ENCODE peak calls at places on chromosomes 7 and 10, in seven cellular contexts. One of them, this sample, is unnamed.

GRCh38 chr7:116045532-116045931 is 15.0 kb upstream of the TFEC start:
- DNase-seq in mesothelial cell of epicardium: no peak
- DNase-seq in fibroblast of lung: no peak
- DNase-seq in astrocyte of the spinal cord: no peak
- DNase-seq in kidney epithelial cell: no peak
- DNase-seq in PC-3: no peak
- DNase-seq in fibroblast of mammary gland: no peak
- DNase-seq in this sample: no peak

GRCh38 chr10:122344741-122345258 is 29.7 kb upstream of the PLEKHA1 start:
- DNase-seq in mesothelial cell of epicardium: no peak
- DNase-seq in PC-3: peak; percentile 20
- DNase-seq in astrocyte of the spinal cord: peak; percentile 47
- DNase-seq in fibroblast of mammary gland: peak; percentile 83
- DNase-seq in kidney epithelial cell: no peak
- DNase-seq in fibroblast of lung: peak; percentile 72
- DNase-seq in this sample: peak; percentile 65

GRCh38 chr10:29304259-29305030 is 15.6 kb downstream of the LYZL1 start:
- DNase-seq in fibroblast of lung: peak; percentile 80
- DNase-seq in astrocyte of the spinal cord: peak; percentile 73
- DNase-seq in mesothelial cell of epicardium: peak; percentile 70
- DNase-seq in fibroblast of mammary gland: peak; percentile 73
- DNase-seq in PC-3: peak; percentile 74
- DNase-seq in kidney epithelial cell: peak; percentile 23
- DNase-seq in this sample: peak; percentile 82

GRCh38 chr7:43037531-43037930 is 74.9 kb upstream of the HECW1 start:
- DNase-seq in mesothelial cell of epicardium: no peak
- DNase-seq in fibroblast of mammary gland: no peak
- DNase-seq in kidney epithelial cell: no peak
- DNase-seq in astrocyte of the spinal cord: no peak
- DNase-seq in PC-3: no peak
- DNase-seq in fibroblast of lung: no peak
- DNase-seq in this sample: peak; percentile 63

GRCh38 chr10:38143587-38143986 is 49.5 kb downstream of the ZNF37A start:
- DNase-seq in fibroblast of mammary gland: peak; percentile 6
- DNase-seq in fibroblast of lung: no peak
- DNase-seq in mesothelial cell of epicardium: no peak
- DNase-seq in astrocyte of the spinal cord: no peak
- DNase-seq in kidney epithelial cell: no peak
- DNase-seq in PC-3: no peak
- DNase-seq in this sample: no peak

GRCh38 chr10:13167568-13167967 is 6.2 kb downstream of the MCM10 start:
- DNase-seq in mesothelial cell of epicardium: no peak
- DNase-seq in fibroblast of lung: no peak
- DNase-seq in PC-3: no peak
- DNase-seq in astrocyte of the spinal cord: no peak
- DNase-seq in fibroblast of mammary gland: no peak
- DNase-seq in kidney epithelial cell: no peak
- DNase-seq in this sample: no peak

GRCh38 chr7:7681191-7681935 is 37.0 kb downstream of the RPA3 start:
- DNase-seq in fibroblast of mammary gland: peak; percentile 79
- DNase-seq in mesothelial cell of epicardium: no peak
- DNase-seq in kidney epithelial cell: peak; percentile 26
- DNase-seq in astrocyte of the spinal cord: peak; percentile 82
- DNase-seq in fibroblast of lung: peak; percentile 82
- DNase-seq in PC-3: peak; percentile 80
- DNase-seq in this sample: peak; percentile 47

GRCh38 chr7:116571552-116571951 is 46.7 kb downstream of the CAV1 start:
- DNase-seq in astrocyte of the spinal cord: no peak
- DNase-seq in PC-3: peak; percentile 50
- DNase-seq in fibroblast of lung: peak; percentile 46
- DNase-seq in mesothelial cell of epicardium: no peak
- DNase-seq in fibroblast of mammary gland: peak; percentile 71
- DNase-seq in kidney epithelial cell: no peak
- DNase-seq in this sample: no peak

GRCh38 chr7:2120841-2121830 is 111.6 kb downstream of the MAD1L1 start:
- DNase-seq in kidney epithelial cell: no peak
- DNase-seq in fibroblast of mammary gland: no peak
- DNase-seq in astrocyte of the spinal cord: no peak
- DNase-seq in PC-3: no peak
- DNase-seq in mesothelial cell of epicardium: no peak
- DNase-seq in fibroblast of lung: peak; percentile 15
- DNase-seq in this sample: no peak

GRCh38 chr10:62610649-62611229 is 193.8 kb upstream of the ADO start:
- DNase-seq in astrocyte of the spinal cord: peak; percentile 45
- DNase-seq in kidney epithelial cell: no peak
- DNase-seq in mesothelial cell of epicardium: peak; percentile 59
- DNase-seq in fibroblast of mammary gland: peak; percentile 57
- DNase-seq in fibroblast of lung: peak; percentile 58
- DNase-seq in PC-3: peak; percentile 99
- DNase-seq in this sample: peak; percentile 66

GRCh38 chr10:124001391-124002260 is 91.8 kb downstream of the CHST15 start:
- DNase-seq in PC-3: no peak
- DNase-seq in fibroblast of mammary gland: no peak
- DNase-seq in kidney epithelial cell: no peak
- DNase-seq in astrocyte of the spinal cord: no peak
- DNase-seq in fibroblast of lung: no peak
- DNase-seq in mesothelial cell of epicardium: peak; percentile 31
- DNase-seq in this sample: no peak

GRCh38 chr7:2670720-2671391 is 17.1 kb upstream of the AMZ1 start:
- DNase-seq in astrocyte of the spinal cord: peak; percentile 32
- DNase-seq in fibroblast of lung: peak; percentile 53
- DNase-seq in kidney epithelial cell: no peak
- DNase-seq in mesothelial cell of epicardium: peak; percentile 75
- DNase-seq in fibroblast of mammary gland: peak; percentile 44
- DNase-seq in PC-3: peak; percentile 69
- DNase-seq in this sample: peak; percentile 77

GRCh38 chr10:116753759-116754158 is 11.4 kb upstream of the HSPA12A start:
- DNase-seq in fibroblast of lung: no peak
- DNase-seq in mesothelial cell of epicardium: no peak
- DNase-seq in kidney epithelial cell: no peak
- DNase-seq in astrocyte of the spinal cord: no peak
- DNase-seq in fibroblast of mammary gland: peak; percentile 75
- DNase-seq in PC-3: peak; percentile 34
- DNase-seq in this sample: no peak

GRCh38 chr7:75776295-75776971 is 4.4 kb upstream of the CCL26 start:
- DNase-seq in kidney epithelial cell: peak; percentile 18
- DNase-seq in astrocyte of the spinal cord: peak; percentile 94
- DNase-seq in fibroblast of lung: peak; percentile 89
- DNase-seq in mesothelial cell of epicardium: no peak
- DNase-seq in PC-3: peak; percentile 94
- DNase-seq in fibroblast of mammary gland: peak; percentile 95
- DNase-seq in this sample: peak; percentile 90

GRCh38 chr7:98294798-98295382 is 13.4 kb downstream of the BRI3 start:
- DNase-seq in mesothelial cell of epicardium: peak; percentile 78
- DNase-seq in fibroblast of mammary gland: peak; percentile 46
- DNase-seq in kidney epithelial cell: no peak
- DNase-seq in PC-3: peak; percentile 73
- DNase-seq in astrocyte of the spinal cord: peak; percentile 61
- DNase-seq in fibroblast of lung: peak; percentile 44
- DNase-seq in this sample: peak; percentile 85
- TF ChIP-seq CTCF in mesothelial cell of epicardium: peak; percentile 46
- TF ChIP-seq CTCF in fibroblast of mammary gland: peak; percentile 63
- TF ChIP-seq CTCF in kidney epithelial cell: peak; percentile 76
- TF ChIP-seq CTCF in PC-3: peak; percentile 90
- TF ChIP-seq CTCF in astrocyte of the spinal cord: peak; percentile 80
- TF ChIP-seq CTCF in fibroblast of lung: peak; percentile 42
- TF ChIP-seq CTCF in this sample: peak; percentile 70

DNA sequence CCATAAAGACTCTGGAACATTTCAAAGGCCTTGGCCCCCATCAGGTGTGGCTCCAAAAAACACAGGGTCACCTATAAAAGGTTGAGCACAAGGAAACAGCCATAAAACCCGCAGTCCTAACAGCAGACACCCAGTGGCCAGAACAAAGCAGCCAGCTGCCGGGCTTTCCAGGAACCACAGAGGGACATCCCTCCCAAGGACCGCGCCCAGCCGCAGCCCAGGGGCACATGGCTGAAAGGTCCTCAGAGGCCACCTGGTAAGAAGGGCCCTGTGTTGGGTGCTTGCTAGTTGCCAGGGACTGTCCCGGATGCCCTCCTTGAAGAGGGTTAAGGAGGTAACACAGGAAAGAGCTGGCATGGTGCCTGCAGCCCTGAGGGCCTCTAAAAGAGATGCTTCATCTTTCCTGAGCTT is 32.7 kb downstream of the KCNMA1 start:
- DNase-seq in fibroblast of mammary gland: no peak
- DNase-seq in fibroblast of lung: no peak
- DNase-seq in mesothelial cell of epicardium: no peak
- DNase-seq in PC-3: peak; percentile 71
- DNase-seq in kidney epithelial cell: no peak
- DNase-seq in astrocyte of the spinal cord: no peak
- DNase-seq in this sample: no peak
- TF ChIP-seq CTCF in fibroblast of mammary gland: no peak
- TF ChIP-seq CTCF in fibroblast of lung: no peak
- TF ChIP-seq CTCF in mesothelial cell of epicardium: no peak
- TF ChIP-seq CTCF in PC-3: no peak
- TF ChIP-seq CTCF in kidney epithelial cell: no peak
- TF ChIP-seq CTCF in astrocyte of the spinal cord: no peak
- TF ChIP-seq CTCF in this sample: no peak

GRCh38 chr10:114306116-114306973 is 67.3 kb downstream of the VWA2 start:
- DNase-seq in mesothelial cell of epicardium: no peak
- DNase-seq in kidney epithelial cell: peak; percentile 98
- DNase-seq in astrocyte of the spinal cord: peak; percentile 98
- DNase-seq in fibroblast of lung: peak; percentile 92
- DNase-seq in fibroblast of mammary gland: peak; percentile 96
- DNase-seq in PC-3: peak; percentile 87
- DNase-seq in this sample: peak; percentile 79
- TF ChIP-seq CTCF in mesothelial cell of epicardium: no peak
- TF ChIP-seq CTCF in kidney epithelial cell: no peak
- TF ChIP-seq CTCF in astrocyte of the spinal cord: no peak
- TF ChIP-seq CTCF in fibroblast of lung: no peak
- TF ChIP-seq CTCF in fibroblast of mammary gland: no peak
- TF ChIP-seq CTCF in PC-3: no peak
- TF ChIP-seq CTCF in this sample: no peak

GRCh38 chr7:158574308-158575036 is 13.2 kb downstream of the PTPRN2 start:
- DNase-seq in PC-3: no peak
- DNase-seq in mesothelial cell of epicardium: no peak
- DNase-seq in kidney epithelial cell: no peak
- DNase-seq in fibroblast of lung: no peak
- DNase-seq in fibroblast of mammary gland: no peak
- DNase-seq in astrocyte of the spinal cord: no peak
- DNase-seq in this sample: no peak

GRCh38 chr7:158570449-158571170 is 17.0 kb downstream of the PTPRN2 start:
- DNase-seq in fibroblast of lung: no peak
- DNase-seq in PC-3: no peak
- DNase-seq in fibroblast of mammary gland: no peak
- DNase-seq in mesothelial cell of epicardium: no peak
- DNase-seq in astrocyte of the spinal cord: no peak
- DNase-seq in kidney epithelial cell: no peak
- DNase-seq in this sample: no peak

GRCh38 chr7:158573310-158573709 is 14.3 kb downstream of the PTPRN2 start:
- DNase-seq in fibroblast of mammary gland: no peak
- DNase-seq in fibroblast of lung: no peak
- DNase-seq in kidney epithelial cell: no peak
- DNase-seq in astrocyte of the spinal cord: no peak
- DNase-seq in mesothelial cell of epicardium: no peak
- DNase-seq in PC-3: no peak
- DNase-seq in this sample: no peak

GRCh38 chr7:158569858-158570239 is 17.8 kb downstream of the PTPRN2 start:
- DNase-seq in kidney epithelial cell: no peak
- DNase-seq in fibroblast of mammary gland: no peak
- DNase-seq in astrocyte of the spinal cord: no peak
- DNase-seq in mesothelial cell of epicardium: no peak
- DNase-seq in fibroblast of lung: no peak
- DNase-seq in PC-3: no peak
- DNase-seq in this sample: no peak

GRCh38 chr7:158572000-158572828 is 15.4 kb downstream of the PTPRN2 start:
- DNase-seq in kidney epithelial cell: no peak
- DNase-seq in fibroblast of mammary gland: peak; percentile 4
- DNase-seq in fibroblast of lung: no peak
- DNase-seq in PC-3: no peak
- DNase-seq in astrocyte of the spinal cord: no peak
- DNase-seq in mesothelial cell of epicardium: no peak
- DNase-seq in this sample: no peak
- TF ChIP-seq CTCF in kidney epithelial cell: no peak
- TF ChIP-seq CTCF in fibroblast of mammary gland: no peak
- TF ChIP-seq CTCF in fibroblast of lung: no peak
- TF ChIP-seq CTCF in PC-3: no peak
- TF ChIP-seq CTCF in astrocyte of the spinal cord: no peak
- TF ChIP-seq CTCF in mesothelial cell of epicardium: no peak
- TF ChIP-seq CTCF in this sample: no peak

DNA sequence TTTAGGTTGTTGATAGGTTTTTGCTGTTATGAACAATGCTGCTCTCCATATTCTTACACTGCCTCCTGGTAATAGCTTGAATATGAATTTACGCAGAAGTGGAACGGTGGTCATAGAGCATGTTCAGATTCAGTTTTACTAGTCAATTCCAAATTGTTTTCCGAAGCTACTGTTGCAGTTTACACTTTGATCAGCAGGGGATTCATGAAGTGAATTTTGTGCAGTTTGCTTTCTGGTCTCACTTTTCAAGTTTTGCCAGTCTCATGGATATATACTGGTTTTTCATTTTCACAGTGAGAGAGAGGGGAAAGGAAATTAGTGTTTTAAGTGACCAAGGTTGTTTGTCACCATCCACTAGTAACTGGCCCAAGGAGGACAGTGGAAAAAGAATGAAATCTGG is 171.3 kb downstream of the PRKCQ start:
- DNase-seq in fibroblast of lung: no peak
- DNase-seq in PC-3: no peak
- DNase-seq in kidney epithelial cell: no peak
- DNase-seq in mesothelial cell of epicardium: no peak
- DNase-seq in astrocyte of the spinal cord: no peak
- DNase-seq in fibroblast of mammary gland: no peak
- DNase-seq in this sample: no peak
- TF ChIP-seq CTCF in fibroblast of lung: peak; percentile 13
- TF ChIP-seq CTCF in PC-3: peak; percentile 11
- TF ChIP-seq CTCF in kidney epithelial cell: peak; percentile 2
- TF ChIP-seq CTCF in mesothelial cell of epicardium: peak; percentile 43
- TF ChIP-seq CTCF in astrocyte of the spinal cord: peak; percentile 20
- TF ChIP-seq CTCF in fibroblast of mammary gland: peak; percentile 21
- TF ChIP-seq CTCF in this sample: peak; percentile 5

DNA sequence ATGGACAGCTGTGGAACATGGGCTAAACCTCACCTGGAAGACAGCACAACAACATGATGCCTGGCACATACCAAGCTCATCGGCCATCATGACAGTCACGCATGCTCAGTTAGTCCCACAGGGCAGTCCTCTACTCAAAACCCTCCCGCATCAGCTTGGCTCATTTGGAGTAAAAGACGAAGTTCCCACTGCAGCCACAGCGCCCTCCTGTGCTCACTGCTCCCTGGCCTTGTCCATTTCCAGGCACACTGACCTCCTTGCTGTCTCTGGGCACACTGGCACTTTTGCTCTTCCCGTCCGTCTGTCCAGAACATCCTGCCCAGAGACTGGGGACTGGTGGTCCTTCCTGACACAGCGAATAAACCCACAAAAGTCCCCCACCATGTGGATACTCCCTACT is 66.2 kb downstream of the LARP4B start:
- DNase-seq in fibroblast of mammary gland: no peak
- DNase-seq in kidney epithelial cell: no peak
- DNase-seq in PC-3: no peak
- DNase-seq in fibroblast of lung: no peak
- DNase-seq in astrocyte of the spinal cord: no peak
- DNase-seq in mesothelial cell of epicardium: no peak
- DNase-seq in this sample: no peak
- TF ChIP-seq CTCF in fibroblast of mammary gland: peak; percentile 6
- TF ChIP-seq CTCF in kidney epithelial cell: no peak
- TF ChIP-seq CTCF in PC-3: peak; percentile 18
- TF ChIP-seq CTCF in fibroblast of lung: no peak
- TF ChIP-seq CTCF in astrocyte of the spinal cord: peak; percentile 3
- TF ChIP-seq CTCF in mesothelial cell of epicardium: no peak
- TF ChIP-seq CTCF in this sample: no peak